ENCODE peak calls at places on chromosomes 6 and 20, in six cellular contexts. E is uterus, X is mammary epithelial cell, G is AG04449, S is stomach, L is ovary. N is an unnamed sample.

GRCh38 chr6:43820486-43820885 is 50.5 kb downstream of the VEGFA start:
- DNase-seq in X (no peak), E (no peak), G (no peak), L (no peak), S (no peak), N (no peak)

GRCh38 chr6:157831424-157832249 is 8.6 kb downstream of the SNX9 start:
- DNase-seq in X (no peak), G (no peak), S (no peak), L (no peak), E (no peak), N (no peak)

GRCh38 chr6:41625442-41625841 is 12.8 kb upstream of the MDFI start:
- DNase-seq in X (peak), E (no peak), G (no peak), S (no peak), L (no peak), N (peak)

GRCh38 chr6:41500561-41500960 is 45.6 kb upstream of the FOXP4 start:
- DNase-seq in X (no peak), G (no peak), L (no peak), E (no peak), S (no peak), N (no peak)

GRCh38 chr20:6769953-6770831 is 2.7 kb downstream of the BMP2 start:
- DNase-seq in S (peak), G (no peak), X (no peak), L (peak), E (peak), N (peak)

GRCh38 chr6:41036188-41036587 is 2.8 kb downstream of the UNC5CL start:
- DNase-seq in S (no peak), G (no peak), E (no peak), X (peak), L (no peak), N (no peak)

GRCh38 chr6:121430514-121431460 is 4.7 kb upstream of the GJA1 start:
- DNase-seq in X (no peak), E (no peak), S (no peak), L (no peak), G (no peak), N (no peak)

GRCh38 chr20:25024171-25024570 is 31.6 kb upstream of the APMAP start:
- DNase-seq in G (no peak), X (no peak), E (no peak), L (no peak), S (peak), N (no peak)

GRCh38 chr6:134707342-134707982 is 242.4 kb downstream of the ALDH8A1 start:
- DNase-seq in E (no peak), L (no peak), S (no peak), X (peak), G (no peak), N (no peak)

GRCh38 chr6:40438556-40438955 is 148.6 kb downstream of the LRFN2 start:
- DNase-seq in X (no peak), G (no peak), S (no peak), L (no peak), E (no peak), N (no peak)

GRCh38 chr6:36929607-36930006 is 24.9 kb upstream of the PI16 start:
- DNase-seq in S (no peak), L (no peak), G (no peak), X (peak), E (no peak), N (no peak)

GRCh38 chr6:169472786-169473416 is 219.3 kb upstream of the THBS2 start:
- DNase-seq in L (no peak), E (no peak), S (no peak), G (no peak), X (no peak), N (no peak)

GRCh38 chr6:69421986-69422385 is 374.8 kb downstream of the LMBRD1 start:
- DNase-seq in X (no peak), L (no peak), G (no peak), E (no peak), S (no peak), N (no peak)

GRCh38 chr20:62571667-62572344 is 70.5 kb upstream of the SLCO4A1 start:
- DNase-seq in G (no peak), S (no peak), E (no peak), L (no peak), X (no peak), N (no peak)

GRCh38 chr20:8735014-8735413 is 333.9 kb upstream of the PLCB4 start:
- DNase-seq in G (no peak), E (no peak), X (no peak), S (no peak), L (no peak), N (no peak)

GRCh38 chr20:33561981-33562601 is 72.2 kb downstream of the CBFA2T2 start:
- DNase-seq in X (peak), G (peak), S (peak), L (peak), E (peak), N (peak)

GRCh38 chr6:150741633-150742200 is 123.8 kb upstream of the MTHFD1L start:
- DNase-seq in L (no peak), G (no peak), X (no peak), E (no peak), S (no peak), N (no peak)
- TF ChIP-seq CTCF in L (no peak), G (no peak), X (peak), E (no peak), S (peak), N (peak)

GRCh38 chr20:41524980-41525613 is 93.1 kb downstream of the CHD6 start:
- DNase-seq in E (peak), X (peak), S (peak), G (no peak), L (peak), N (peak)
- H3K4me3 ChIP-seq in E (no peak), X (peak), S (no peak), G (no peak), L (no peak), N (no peak)

GRCh38 chr6:125792680-125793079 is 1.9 kb downstream of the NCOA7 start:
- DNase-seq in X (peak), S (no peak), G (no peak), L (no peak), E (no peak), N (no peak)

GRCh38 chr6:125791820-125792165 is 1.0 kb downstream of the NCOA7 start:
- DNase-seq in G (no peak), S (no peak), L (no peak), E (no peak), X (no peak), N (no peak)

GRCh38 chr6:125792172-125792571 is 1.4 kb downstream of the NCOA7 start:
- DNase-seq in E (no peak), L (no peak), X (peak), G (no peak), S (no peak), N (no peak)

GRCh38 chr6:125790403-125791150 is at the start of gene NCOA7:
- DNase-seq in G (no peak), S (peak), E (peak), X (peak), L (peak), N (peak)

DNA sequence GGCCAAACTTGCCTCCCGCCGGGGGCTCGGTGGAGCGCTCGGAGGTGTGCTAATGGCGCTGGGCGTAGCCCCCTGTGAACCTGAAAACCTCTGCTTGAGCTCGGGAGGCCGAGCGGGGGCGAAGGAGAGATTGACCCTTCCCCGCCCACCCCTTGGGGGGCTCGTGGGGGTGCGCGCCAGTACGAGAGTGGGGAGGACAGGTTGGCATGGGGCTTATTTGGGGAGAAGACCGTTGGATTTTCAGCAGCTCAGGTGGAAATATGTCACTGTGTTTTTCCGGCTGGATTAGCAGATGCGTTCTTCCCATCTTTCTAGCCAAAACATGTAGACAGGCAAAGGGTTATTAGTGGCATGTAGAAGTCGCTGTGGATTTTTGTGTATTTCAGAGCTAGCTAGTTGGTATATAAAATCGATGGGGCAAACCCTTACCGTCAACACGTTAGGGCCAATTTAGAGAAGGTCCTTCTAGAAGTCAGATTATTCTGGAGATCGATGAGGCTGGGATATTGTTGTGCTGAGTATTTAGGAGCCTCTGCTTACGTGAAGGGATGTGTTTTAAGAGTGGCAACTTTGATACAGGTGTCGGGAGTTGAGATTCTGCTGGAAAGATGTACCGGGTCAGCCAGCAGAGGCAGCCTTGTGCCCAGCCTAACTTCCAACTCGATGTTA is 525 bp downstream of the NCOA7 start:
- DNase-seq in S (peak), G (no peak), X (peak), E (peak), L (no peak), N (peak)
- TF ChIP-seq CTCF in S (peak), G (peak), X (no peak), E (peak), L (peak), N (no peak)

GRCh38 chr6:140071601-140072062 is 697.2 kb upstream of the CITED2 start:
- DNase-seq in E (no peak), G (peak), S (no peak), X (peak), L (no peak), N (no peak)
- H3K4me3 ChIP-seq in E (no peak), G (no peak), S (no peak), X (no peak), L (no peak), N (no peak)

DNA sequence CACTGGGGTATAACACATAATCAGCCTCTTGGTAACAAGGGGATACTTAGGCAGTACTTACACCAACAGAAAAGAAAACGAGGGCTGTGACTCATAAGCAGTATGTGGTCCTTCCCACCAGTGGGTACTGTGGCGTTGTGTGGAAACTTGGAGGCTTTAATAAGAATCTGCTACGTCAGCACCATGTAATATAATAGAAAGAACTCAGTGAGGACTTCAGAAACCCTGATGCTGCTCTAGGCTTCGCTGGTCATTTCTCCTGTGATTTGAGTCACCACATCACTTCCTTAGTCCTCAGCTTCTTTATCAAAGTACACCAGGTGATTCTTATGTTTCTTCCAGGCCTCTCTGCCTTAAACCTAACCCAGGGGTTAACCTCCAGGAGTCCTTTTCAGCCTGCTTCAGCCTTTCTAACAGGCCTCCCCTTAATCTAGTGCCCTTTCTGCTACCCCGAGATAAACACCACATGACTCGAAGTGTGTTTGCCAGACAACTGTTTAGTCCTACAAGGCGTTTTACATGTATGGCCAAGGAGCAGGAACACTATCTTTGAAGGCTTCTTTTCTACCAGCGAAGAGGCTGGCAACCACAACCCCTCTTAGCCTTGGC is 68.5 kb downstream of the FYN start:
- DNase-seq in G (no peak), E (peak), X (no peak), L (no peak), S (peak), N (no peak)
- TF ChIP-seq CTCF in G (peak), E (no peak), X (no peak), L (no peak), S (no peak), N (no peak)

DNA sequence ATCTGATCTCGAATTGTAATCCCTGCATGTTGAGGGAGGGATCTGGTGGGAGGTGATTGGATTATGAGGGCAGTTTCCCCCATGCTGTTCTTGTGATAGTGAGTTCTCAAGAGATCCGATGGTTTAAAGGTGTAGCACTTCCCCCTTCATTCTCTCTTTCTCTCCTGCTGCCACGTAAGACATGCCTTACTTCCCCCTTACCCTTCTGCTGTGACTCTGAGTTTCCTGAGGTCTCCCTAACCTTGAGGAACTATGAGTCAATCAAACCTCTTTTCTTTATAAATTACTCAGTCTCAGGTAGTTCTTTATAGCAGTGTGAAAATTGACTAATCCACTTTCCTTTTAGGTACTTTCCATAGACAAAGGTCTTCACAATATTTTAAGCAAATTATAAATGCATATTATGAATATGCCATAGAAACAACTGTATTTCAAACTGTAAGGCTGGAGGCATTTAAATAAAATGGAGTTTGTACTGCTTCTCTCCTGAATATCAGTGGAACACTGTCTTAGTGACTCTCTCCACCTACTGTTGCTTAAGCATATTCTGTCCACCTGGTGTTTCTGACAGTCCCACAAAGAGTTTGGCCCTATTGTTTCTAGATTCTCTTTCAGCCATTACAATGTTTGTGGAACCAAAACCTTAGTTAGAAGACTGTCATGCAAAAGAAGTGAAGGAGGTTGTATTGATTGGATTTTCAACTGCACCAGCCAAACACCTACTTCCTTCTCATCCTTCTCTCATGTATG is 24.3 kb upstream of the IL17A start:
- DNase-seq in E (no peak), L (no peak), G (no peak), X (no peak), S (no peak), N (no peak)
- H3K4me3 ChIP-seq in E (no peak), L (no peak), G (no peak), X (no peak), S (no peak), N (no peak)

GRCh38 chr20:18072532-18072931 is 14.8 kb upstream of the OVOL2 start:
- DNase-seq in X (no peak), G (no peak), L (no peak), S (no peak), E (no peak), N (no peak)
- TF ChIP-seq CTCF in X (no peak), G (no peak), L (no peak), S (no peak), E (no peak), N (no peak)

DNA sequence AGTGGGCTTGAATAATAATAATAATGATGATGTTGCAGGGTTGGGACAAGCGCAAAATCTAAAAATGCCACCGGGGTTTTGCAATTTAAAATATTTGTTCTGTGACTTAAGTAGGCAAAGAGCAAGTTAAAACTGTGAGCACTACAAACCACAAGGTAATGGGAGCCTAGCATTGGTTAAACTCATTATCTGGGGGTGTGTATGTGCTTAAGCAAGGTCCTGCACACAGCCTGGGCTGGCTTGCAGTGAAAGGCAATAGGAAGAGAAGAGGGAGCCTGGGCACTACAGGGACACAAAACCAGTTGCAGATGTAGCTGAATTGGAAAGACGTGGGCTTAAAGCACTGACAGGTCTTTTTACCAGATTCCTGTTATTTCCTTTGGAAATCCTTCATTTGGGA is 11.7 kb downstream of the SIM1 start:
- DNase-seq in S (no peak), L (no peak), E (no peak), X (no peak), G (no peak), N (no peak)
- H3K4me3 ChIP-seq in S (no peak), L (no peak), E (no peak), X (no peak), G (no peak), N (no peak)

DNA sequence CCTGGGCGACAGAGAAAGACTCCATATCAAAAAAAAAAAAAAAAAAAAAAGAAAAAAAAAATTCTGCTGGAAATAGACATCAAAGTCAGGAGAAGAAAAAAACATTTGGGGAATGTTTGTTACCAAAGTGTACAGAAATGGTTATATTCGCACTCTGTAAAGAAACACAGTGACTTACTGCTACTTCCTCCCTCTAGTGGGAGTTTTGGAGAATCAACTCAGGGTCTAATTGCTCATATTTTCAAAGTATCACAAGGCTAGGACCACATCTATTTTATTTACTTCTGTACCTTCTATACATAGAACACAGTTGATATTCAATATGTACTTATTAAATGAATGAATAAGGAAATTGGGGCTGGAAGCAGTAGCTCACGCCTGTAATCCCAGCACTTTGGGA is 24.4 kb downstream of the ARG1 start:
- DNase-seq in G (no peak), E (no peak), S (no peak), X (no peak), L (no peak), N (no peak)
- TF ChIP-seq CTCF in G (no peak), E (no peak), S (no peak), X (peak), L (peak), N (peak)